ENCODE peak calls at places on chromosomes 3 and 15, in five cellular contexts. C is Caco-2, G is transverse colon, W is cardiac fibroblast, Q is heart left ventricle. V is an unnamed sample.

GRCh38 chr3:99012051-99012450 is 110.6 kb upstream of the DCBLD2 start:
- DNase-seq in C (no peak), G (no peak), W (no peak), Q (no peak), V (peak; percentile 40)

GRCh38 chr15:78314181-78314581 is 14.8 kb upstream of the SKIC8 start:
- DNase-seq in C (no peak), G (no peak), W (no peak), Q (peak; percentile 5), V (no peak)

GRCh38 chr3:122941233-122942206 is 86.0 kb downstream of the SEMA5B start:
- DNase-seq in C (no peak), G (no peak), W (no peak), Q (no peak), V (peak; percentile 22)

GRCh38 chr3:193040836-193041672 is 123.4 kb upstream of the MB21D2 start:
- DNase-seq in C (no peak), G (no peak), W (peak; percentile 70), Q (no peak), V (peak; percentile 66)

GRCh38 chr3:180433172-180433571 is 168.8 kb upstream of the TTC14 start:
- DNase-seq in C (no peak), G (no peak), W (peak; percentile 43), Q (no peak), V (peak; percentile 77)

GRCh38 chr3:105672996-105673395 is 195.8 kb downstream of the CBLB start:
- DNase-seq in C (no peak), G (no peak), W (no peak), Q (no peak), V (no peak)

GRCh38 chr15:62802612-62803011 is 239.9 kb upstream of the TPM1 start:
- DNase-seq in C (no peak), G (no peak), W (no peak), Q (no peak), V (no peak)

GRCh38 chr3:42290966-42291714 is 25.2 kb upstream of the CCK start:
- DNase-seq in C (no peak), G (no peak), W (no peak), Q (no peak), V (no peak)

GRCh38 chr3:46978381-46978780 is 1.1 kb upstream of the NBEAL2 start:
- DNase-seq in C (no peak), G (no peak), W (no peak), Q (no peak), V (no peak)

GRCh38 chr3:43399034-43399433 is 112.7 kb downstream of the SNRK start:
- DNase-seq in C (no peak), G (no peak), W (no peak), Q (no peak), V (no peak)

GRCh38 chr3:184275961-184276910 is at the start of gene ECE2:
- DNase-seq in C (no peak), G (no peak), W (peak; percentile 25), Q (no peak), V (no peak)

GRCh38 chr3:84977021-84977420 is 18.2 kb downstream of the CADM2 start:
- DNase-seq in C (no peak), G (no peak), W (no peak), Q (no peak), V (no peak)

GRCh38 chr15:42191610-42192346 is 16.3 kb downstream of the VPS39 start:
- DNase-seq in C (no peak), G (no peak), W (no peak), Q (no peak), V (no peak)

GRCh38 chr3:4320453-4320852 is 17.3 kb downstream of the SETMAR start:
- DNase-seq in C (no peak), G (no peak), W (peak; percentile 25), Q (no peak), V (peak; percentile 10)

GRCh38 chr15:77419050-77419835 is 661 bp downstream of the PEAK1 start:
- DNase-seq in C (peak; percentile 33), G (peak; percentile 39), W (peak; percentile 46), Q (peak; percentile 51), V (peak; percentile 48)

GRCh38 chr3:183455064-183455463 is 26.6 kb upstream of the MCF2L2 start:
- DNase-seq in C (no peak), G (no peak), W (peak; percentile 21), Q (no peak), V (peak; percentile 43)

GRCh38 chr3:101972430-101973162 is 123.3 kb downstream of the NFKBIZ start:
- DNase-seq in C (no peak), G (no peak), W (no peak), Q (no peak), V (no peak)

GRCh38 chr15:42289166-42289565 is 15.9 kb upstream of the TMEM87A start:
- DNase-seq in C (no peak), G (no peak), W (no peak), Q (no peak), V (no peak)

GRCh38 chr3:39146611-39147373 is 6.6 kb downstream of the CSRNP1 start:
- DNase-seq in C (no peak), G (peak; percentile 85), W (peak; percentile 95), Q (peak; percentile 93), V (peak; percentile 95)

GRCh38 chr3:126537730-126538281 is 13.9 kb downstream of the CHST13 start:
- DNase-seq in C (peak; percentile 15), G (peak; percentile 54), W (no peak), Q (peak; percentile 64), V (no peak)

GRCh38 chr15:78977091-78977571 is 32.3 kb upstream of the CTSH start:
- DNase-seq in C (no peak), G (no peak), W (no peak), Q (no peak), V (no peak)

GRCh38 chr3:156548041-156548687 is 6.8 kb downstream of the SSR3 start:
- DNase-seq in C (no peak), G (no peak), W (no peak), Q (no peak), V (no peak)

GRCh38 chr3:183819831-183820230 is 5.5 kb downstream of the MAP6D1 start:
- DNase-seq in C (no peak), G (no peak), W (no peak), Q (no peak), V (no peak)

GRCh38 chr3:130950641-130951040 is 56.8 kb downstream of the ATP2C1 start:
- DNase-seq in C (no peak), G (no peak), W (peak; percentile 45), Q (no peak), V (peak; percentile 56)

GRCh38 chr15:84749111-84749991 is 959 bp downstream of the ZNF592 start:
- DNase-seq in C (peak; percentile 38), G (peak; percentile 41), W (peak; percentile 41), Q (peak; percentile 50), V (peak; percentile 40)

GRCh38 chr15:37148714-37149113 is 48.4 kb upstream of the MEIS2 start:
- DNase-seq in C (no peak), G (no peak), W (no peak), Q (no peak), V (no peak)

GRCh38 chr3:51340311-51340829 is 44.7 kb upstream of the MANF start:
- DNase-seq in C (no peak), G (no peak), W (peak; percentile 95), Q (no peak), V (peak; percentile 95)

GRCh38 chr3:100915706-100916105 is 77.5 kb downstream of the ABI3BP start:
- DNase-seq in C (no peak), G (no peak), W (no peak), Q (no peak), V (no peak)

GRCh38 chr3:196489747-196490146 is 13.8 kb downstream of the RNF168 start:
- DNase-seq in C (no peak), G (no peak), W (no peak), Q (no peak), V (no peak)

GRCh38 chr15:50450678-50451077 is 26.5 kb downstream of the USP8 start:
- DNase-seq in C (no peak), G (no peak), W (no peak), Q (no peak), V (no peak)

GRCh38 chr15:73691398-73691797 is 7.2 kb downstream of the CD276 start:
- DNase-seq in C (no peak), G (peak; percentile 52), W (peak; percentile 84), Q (peak; percentile 81), V (peak; percentile 74)
- TF ChIP-seq CTCF in C (no peak), G (no peak), W (peak; percentile 20), Q (peak; percentile 8), V (peak; percentile 37)

GRCh38 chr15:65867244-65867643 is 2.0 kb upstream of the RAB11A start:
- DNase-seq in C (no peak), G (no peak), W (no peak), Q (no peak), V (no peak)

GRCh38 chr15:65869954-65870871 is 922 bp downstream of the RAB11A start:
- DNase-seq in C (peak; percentile 62), G (peak; percentile 75), W (peak; percentile 53), Q (peak; percentile 66), V (peak; percentile 49)

GRCh38 chr15:65870889-65871533 is 1.7 kb downstream of the RAB11A start:
- DNase-seq in C (no peak), G (no peak), W (peak; percentile 80), Q (no peak), V (peak; percentile 83)

GRCh38 chr15:65869127-65869953 is at the start of gene RAB11A:
- DNase-seq in C (peak; percentile 96), G (peak; percentile 96), W (peak; percentile 98), Q (peak; percentile 98), V (peak; percentile 97)

DNA sequence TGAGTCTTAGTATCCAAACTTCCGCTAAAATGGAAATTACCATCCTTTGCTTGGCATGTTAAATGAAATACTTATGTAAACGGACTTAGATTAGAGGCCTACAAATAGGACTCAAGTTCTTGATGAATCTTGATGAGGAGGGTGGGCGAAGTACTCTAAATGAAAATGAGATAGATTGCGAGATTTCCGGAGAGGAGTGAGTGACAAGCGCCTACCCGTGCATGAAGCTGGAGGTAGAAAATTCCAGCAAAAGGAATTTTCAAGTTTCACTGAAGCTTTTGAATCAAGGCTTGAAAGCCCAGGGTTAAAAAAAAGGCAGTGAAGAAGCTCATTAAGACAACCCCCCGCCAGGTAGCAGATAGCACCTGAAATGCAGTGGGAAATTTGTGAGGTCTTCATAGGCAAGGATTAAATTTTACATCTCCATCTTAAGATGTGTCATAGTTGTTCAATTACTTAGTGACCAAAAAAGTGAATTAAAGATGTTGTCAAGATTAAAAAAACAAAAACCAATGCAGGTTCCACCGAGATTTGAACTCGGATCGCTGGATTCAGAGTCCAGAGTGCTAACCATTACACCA is 655 bp upstream of the RAB11A start:
- DNase-seq in C (no peak), G (no peak), W (no peak), Q (no peak), V (no peak)
- TF ChIP-seq CTCF in C (no peak), G (no peak), W (no peak), Q (no peak), V (no peak)

GRCh38 chr3:172126741-172127140 is 87.4 kb downstream of the FNDC3B start:
- DNase-seq in C (no peak), G (no peak), W (peak; percentile 26), Q (no peak), V (no peak)

GRCh38 chr3:172124271-172124670 is 84.9 kb downstream of the FNDC3B start:
- DNase-seq in C (no peak), G (no peak), W (no peak), Q (no peak), V (no peak)

GRCh38 chr3:172127141-172127540 is 87.8 kb downstream of the FNDC3B start:
- DNase-seq in C (no peak), G (no peak), W (no peak), Q (no peak), V (no peak)

GRCh38 chr3:172125963-172126403 is 86.6 kb downstream of the FNDC3B start:
- DNase-seq in C (no peak), G (peak; percentile 68), W (peak; percentile 67), Q (peak; percentile 75), V (peak; percentile 68)

GRCh38 chr3:172125053-172125452 is 85.7 kb downstream of the FNDC3B start:
- DNase-seq in C (no peak), G (no peak), W (no peak), Q (no peak), V (no peak)
- TF ChIP-seq CTCF in C (no peak), G (no peak), W (no peak), Q (no peak), V (no peak)

GRCh38 chr15:46091860-46092450 is 457.1 kb downstream of the SQOR start:
- DNase-seq in C (no peak), G (peak; percentile 14), W (peak; percentile 10), Q (no peak), V (peak; percentile 57)
- TF ChIP-seq CTCF in C (peak; percentile 53), G (peak; percentile 37), W (peak; percentile 50), Q (peak; percentile 29), V (peak; percentile 61)

V was measured in fibroblast of pulmonary artery.